ENCODE peak calls at places on chromosomes 12 and 14, in ten cellular contexts. O, E, L, H, I, Q, Z, R, J and A are unnamed samples.

GRCh38 chr14:69763761-69764510 is 3.0 kb upstream of the SRSF5 start:
- DNase-seq in O (no peak), E (no peak), L (no peak), H (no peak), I (no peak), Q (no peak), Z (no peak), R (no peak), J (no peak), A (no peak)

GRCh38 chr12:123633379-123634141 is at the start of the genes EIF2B1 and GTF2H3:
- DNase-seq in O (peak; percentile 96), E (peak; percentile 99), L (peak; percentile 97), H (peak; percentile 99), I (peak; percentile 96), Q (peak; percentile 95), Z (peak; percentile 96), R (peak; percentile 99), J (peak; percentile 96), A (peak; percentile 96)

GRCh38 chr14:98498019-98498885 is 773.7 kb downstream of the BCL11B start:
- DNase-seq in O (no peak), E (no peak), L (no peak), H (no peak), I (no peak), Q (no peak), Z (no peak), R (no peak), J (no peak), A (no peak)

GRCh38 chr12:57899010-57899662 is 42.2 kb upstream of the ATP23 start:
- DNase-seq in O (peak; percentile 54), E (no peak), L (peak; percentile 74), H (no peak), I (peak; percentile 31), Q (peak; percentile 60), Z (no peak), R (peak; percentile 92), J (peak; percentile 72), A (no peak)

GRCh38 chr14:37903561-37904191 is 304.0 kb upstream of the SSTR1 start:
- DNase-seq in O (peak; percentile 75), E (peak; percentile 13), L (no peak), H (peak; percentile 68), I (no peak), Q (no peak), Z (no peak), R (no peak), J (no peak), A (no peak)

GRCh38 chr12:57223191-57224165 is 6.0 kb upstream of the SHMT2 start:
- DNase-seq in O (no peak), E (no peak), L (no peak), H (no peak), I (no peak), Q (no peak), Z (no peak), R (no peak), J (peak; percentile 42), A (no peak)

GRCh38 chr14:22484638-22485037 is 104.4 kb downstream of the DAD1 start:
- DNase-seq in O (no peak), E (no peak), L (no peak), H (no peak), I (no peak), Q (no peak), Z (no peak), R (no peak), J (no peak), A (no peak)

GRCh38 chr12:92290881-92291280 is 145.2 kb upstream of the BTG1 start:
- DNase-seq in O (peak; percentile 74), E (no peak), L (no peak), H (no peak), I (no peak), Q (no peak), Z (no peak), R (no peak), J (no peak), A (no peak)

GRCh38 chr14:58298477-58298879 is at the start of gene ARID4A:
- DNase-seq in O (no peak), E (no peak), L (peak; percentile 85), H (no peak), I (peak; percentile 83), Q (peak; percentile 94), Z (peak; percentile 92), R (peak; percentile 90), J (peak; percentile 83), A (no peak)

GRCh38 chr12:112285600-112286401 is 96.4 kb downstream of the HECTD4 start:
- DNase-seq in O (no peak), E (no peak), L (no peak), H (no peak), I (no peak), Q (no peak), Z (no peak), R (no peak), J (no peak), A (no peak)

GRCh38 chr14:69153848-69154208 is 909 bp upstream of the DCAF5 start:
- DNase-seq in O (no peak), E (no peak), L (peak; percentile 26), H (peak; percentile 36), I (peak; percentile 24), Q (peak; percentile 42), Z (peak; percentile 33), R (no peak), J (no peak), A (peak; percentile 67)

GRCh38 chr12:96447256-96447655 is 42.1 kb upstream of the CFAP54 start:
- DNase-seq in O (no peak), E (no peak), L (no peak), H (no peak), I (no peak), Q (no peak), Z (no peak), R (no peak), J (no peak), A (no peak)

GRCh38 chr14:80364274-80364673 is 153.0 kb upstream of the DIO2 start:
- DNase-seq in O (peak; percentile 30), E (peak; percentile 14), L (no peak), H (peak; percentile 43), I (no peak), Q (no peak), Z (no peak), R (no peak), J (no peak), A (no peak)

GRCh38 chr12:132329739-132330548 is 555 bp upstream of the GALNT9 start:
- DNase-seq in O (no peak), E (no peak), L (no peak), H (peak; percentile 38), I (no peak), Q (no peak), Z (no peak), R (no peak), J (no peak), A (no peak)

GRCh38 chr14:30264161-30264560 is 294.8 kb upstream of the G2E3 start:
- DNase-seq in O (no peak), E (no peak), L (no peak), H (no peak), I (no peak), Q (no peak), Z (no peak), R (no peak), J (no peak), A (no peak)

GRCh38 chr12:5592313-5592712 is 160.4 kb downstream of the NTF3 start:
- DNase-seq in O (no peak), E (no peak), L (no peak), H (no peak), I (no peak), Q (no peak), Z (no peak), R (no peak), J (no peak), A (no peak)

GRCh38 chr12:122871851-122872785 is 23.8 kb downstream of the VPS37B start:
- DNase-seq in O (peak; percentile 76), E (no peak), L (peak; percentile 34), H (peak; percentile 96), I (peak; percentile 60), Q (peak; percentile 85), Z (no peak), R (peak; percentile 79), J (no peak), A (peak; percentile 78)

GRCh38 chr14:96398432-96398831 is 6.5 kb downstream of the AK7 start:
- DNase-seq in O (no peak), E (no peak), L (no peak), H (no peak), I (no peak), Q (no peak), Z (no peak), R (no peak), J (no peak), A (no peak)
- H3K27ac ChIP-seq in O (no peak overlapping the region), E (no peak overlapping the region), L (no peak overlapping the region), H (no peak overlapping the region), I (no peak overlapping the region), Q (no peak overlapping the region), Z (no peak overlapping the region), R (no peak overlapping the region), J (no peak overlapping the region), A (no peak overlapping the region)

GRCh38 chr14:71119075-71119474 is 211.8 kb downstream of the PCNX1 start:
- DNase-seq in O (no peak), E (no peak), L (no peak), H (no peak), I (no peak), Q (no peak), Z (no peak), R (no peak), J (no peak), A (no peak)
- H3K9me3 ChIP-seq in O (no peaks in the 10 kb centered on the region), E (no peaks in the 10 kb centered on the region), L (no peaks in the 10 kb centered on the region), H (no peaks in the 10 kb centered on the region), I (peaks cover 11% of the 10 kb centered on the region), Q (peaks cover 4% of the 10 kb centered on the region), Z (no peaks in the 10 kb centered on the region), R (peaks cover 2% of the 10 kb centered on the region), J (no peaks in the 10 kb centered on the region), A (no peaks in the 10 kb centered on the region)

GRCh38 chr12:46362895-46363581 is 9.5 kb downstream of the SLC38A2 start:
- DNase-seq in O (peak; percentile 53), E (no peak), L (no peak), H (no peak), I (no peak), Q (no peak), Z (no peak), R (no peak), J (no peak), A (no peak)

GRCh38 chr12:46361667-46362034 is 10.9 kb downstream of the SLC38A2 start:
- DNase-seq in O (peak; percentile 14), E (no peak), L (no peak), H (no peak), I (no peak), Q (no peak), Z (no peak), R (no peak), J (no peak), A (no peak)

GRCh38 chr12:46359667-46360280 is 12.8 kb downstream of the SLC38A2 start:
- DNase-seq in O (peak; percentile 20), E (no peak), L (no peak), H (no peak), I (no peak), Q (no peak), Z (no peak), R (no peak), J (no peak), A (no peak)

GRCh38 chr12:46360370-46360769 is 12.2 kb downstream of the SLC38A2 start:
- DNase-seq in O (no peak), E (no peak), L (no peak), H (no peak), I (no peak), Q (no peak), Z (no peak), R (no peak), J (no peak), A (no peak)

GRCh38 chr12:46360908-46361666 is 11.5 kb downstream of the SLC38A2 start:
- DNase-seq in O (peak; percentile 19), E (no peak), L (no peak), H (no peak), I (no peak), Q (no peak), Z (no peak), R (no peak), J (no peak), A (no peak)
- H3K27ac ChIP-seq in O (no peak overlapping the region), E (no peak overlapping the region), L (no peak overlapping the region), H (no peak overlapping the region), I (no peak overlapping the region), Q (peak overlapping the region; percentile 96), Z (no peak overlapping the region), R (no peak overlapping the region), J (no peak overlapping the region), A (no peak overlapping the region)

GRCh38 chr14:40204441-40205175 is 772.4 kb upstream of the FBXO33 start:
- DNase-seq in O (no peak), E (no peak), L (no peak), H (peak; percentile 31), I (no peak), Q (no peak), Z (no peak), R (no peak), J (no peak), A (no peak)
- H3K9me3 ChIP-seq in O (no peaks in the 10 kb centered on the region), E (peaks cover 3% of the 10 kb centered on the region), L (no peaks in the 10 kb centered on the region), H (peaks cover 4% of the 10 kb centered on the region), I (peaks cover 46% of the 10 kb centered on the region), Q (no peaks in the 10 kb centered on the region), Z (peaks cover 5% of the 10 kb centered on the region), R (no peaks in the 10 kb centered on the region), J (no peaks in the 10 kb centered on the region), A (no peaks in the 10 kb centered on the region)